ENCODE peak calls at places on chromosomes 16 and 17, in six cellular contexts. W is astrocyte of the spinal cord, Z is OCI-LY7, Q is A172, A is WTC11, G is NCI-H1417. P is an unnamed sample.

GRCh38 chr17:14792751-14793150 is 472.4 kb downstream of the PMP22 start:
- DNase-seq in Z (no peak), Q (no peak), G (no peak), A (no peak), W (peak; percentile 17), P (no peak)

GRCh38 chr17:65799869-65800268 is 238.4 kb upstream of the AXIN2 start:
- DNase-seq in Q (no peak), W (no peak), A (no peak), Z (no peak), G (no peak), P (no peak)

GRCh38 chr17:39599006-39599664 is 8.6 kb downstream of the NEUROD2 start:
- DNase-seq in Q (no peak), Z (no peak), W (no peak), G (no peak), A (peak; percentile 42), P (no peak)

GRCh38 chr17:30117548-30118155 is 1.0 kb downstream of the NSRP1 start:
- DNase-seq in G (no peak), W (no peak), Q (no peak), Z (no peak), A (no peak), P (no peak)

GRCh38 chr17:79141578-79142338 is 67.1 kb downstream of the ENGASE start:
- DNase-seq in Q (no peak), Z (no peak), A (no peak), W (no peak), G (no peak), P (no peak)

GRCh38 chr17:62718420-62718819 is 89.7 kb downstream of the MARCHF10 start:
- DNase-seq in Q (peak; percentile 69), W (peak; percentile 56), A (no peak), G (no peak), Z (no peak), P (no peak)

GRCh38 chr17:42784811-42785592 is 4.6 kb downstream of the WNK4 start:
- DNase-seq in A (no peak), G (no peak), Z (no peak), Q (no peak), W (no peak), P (no peak)

GRCh38 chr17:31472137-31472536 is 80.7 kb downstream of the RAB11FIP4 start:
- DNase-seq in Z (no peak), Q (peak; percentile 38), W (no peak), A (no peak), G (no peak), P (no peak)

GRCh38 chr17:27299384-27300049 is 5.6 kb downstream of the WSB1 start:
- DNase-seq in Q (no peak), G (no peak), A (no peak), Z (no peak), W (no peak), P (no peak)

GRCh38 chr16:88414521-88415380 is 32.0 kb downstream of the ZNF469 start:
- DNase-seq in A (no peak), Q (no peak), Z (no peak), W (no peak), G (no peak), P (no peak)

GRCh38 chr17:73686961-73687360 is 42.7 kb upstream of the SDK2 start:
- DNase-seq in W (no peak), Q (no peak), Z (no peak), G (no peak), A (no peak), P (no peak)

GRCh38 chr17:59105852-59106462 is 723 bp downstream of the TRIM37 start:
- DNase-seq in Q (peak; percentile 64), G (peak; percentile 53), W (peak; percentile 31), Z (peak; percentile 50), A (no peak), P (peak; percentile 67)

GRCh38 chr17:9266769-9267168 is 245.5 kb downstream of the NTN1 start:
- DNase-seq in A (no peak), Q (no peak), Z (no peak), W (peak; percentile 30), G (no peak), P (no peak)

GRCh38 chr17:73231363-73231762 is 30.3 kb downstream of the CPSF4L start:
- DNase-seq in Q (peak; percentile 25), G (no peak), Z (peak; percentile 30), A (no peak), W (peak; percentile 22), P (peak; percentile 29)

GRCh38 chr17:70872194-70872593 is 702.9 kb downstream of the KCNJ2 start:
- DNase-seq in Z (no peak), Q (no peak), W (no peak), G (no peak), A (no peak), P (no peak)

GRCh38 chr17:61484174-61484573 is 32.0 kb downstream of the TBX4 start:
- DNase-seq in A (no peak), W (no peak), Q (no peak), G (no peak), Z (no peak), P (no peak)

P was measured in germinal center.